ENCODE peak calls at places on chromosomes 12 and 14, in four cellular contexts. One of them, this sample, is unnamed.

GRCh38 chr14:98935921-98936320 is 336.1 kb downstream of the BCL11B start:
- DNase-seq in psoas muscle: no peak
- DNase-seq in hepatocyte: no peak
- DNase-seq in lower leg skin: peak; percentile 58
- DNase-seq in this sample: no peak

GRCh38 chr12:75086086-75087038 is 123.3 kb downstream of the KCNC2 start:
- DNase-seq in psoas muscle: no peak
- DNase-seq in hepatocyte: peak; percentile 8
- DNase-seq in lower leg skin: no peak
- DNase-seq in this sample: no peak

GRCh38 chr12:40197590-40197989 is 27.2 kb upstream of the LRRK2 start:
- DNase-seq in psoas muscle: no peak
- DNase-seq in hepatocyte: no peak
- DNase-seq in lower leg skin: no peak
- DNase-seq in this sample: no peak

GRCh38 chr12:67982165-67982563 is 7.1 kb upstream of the IFNG-AS1 start:
- DNase-seq in lower leg skin: no peak
- DNase-seq in psoas muscle: no peak
- DNase-seq in hepatocyte: no peak
- DNase-seq in this sample: no peak

GRCh38 chr12:98725481-98726247 is 80.6 kb downstream of the APAF1 start:
- DNase-seq in hepatocyte: peak; percentile 73
- DNase-seq in lower leg skin: no peak
- DNase-seq in psoas muscle: peak; percentile 57
- DNase-seq in this sample: peak; percentile 71

GRCh38 chr14:91252901-91253794 is 8.6 kb upstream of the GPR68 start:
- DNase-seq in lower leg skin: no peak
- DNase-seq in psoas muscle: no peak
- DNase-seq in hepatocyte: peak; percentile 61
- DNase-seq in this sample: peak; percentile 68

GRCh38 chr14:101137234-101137633 is 233.7 kb upstream of the RTL1 start:
- DNase-seq in lower leg skin: no peak
- DNase-seq in hepatocyte: no peak
- DNase-seq in psoas muscle: no peak
- DNase-seq in this sample: no peak

GRCh38 chr14:56118611-56119181 is 485 bp downstream of the PELI2 start:
- DNase-seq in lower leg skin: no peak
- DNase-seq in psoas muscle: peak; percentile 67
- DNase-seq in hepatocyte: peak; percentile 44
- DNase-seq in this sample: no peak

GRCh38 chr14:77955816-77956796 is 156.2 kb downstream of the ADCK1 start:
- DNase-seq in psoas muscle: no peak
- DNase-seq in hepatocyte: no peak
- DNase-seq in lower leg skin: no peak
- DNase-seq in this sample: peak; percentile 63

GRCh38 chr14:100237735-100238418 is 1.1 kb upstream of the YY1 start:
- DNase-seq in lower leg skin: peak; percentile 88
- DNase-seq in psoas muscle: peak; percentile 74
- DNase-seq in hepatocyte: peak; percentile 73
- DNase-seq in this sample: peak; percentile 68

GRCh38 chr12:27462851-27463250 is 16.3 kb downstream of the SMCO2 start:
- DNase-seq in hepatocyte: no peak
- DNase-seq in lower leg skin: no peak
- DNase-seq in psoas muscle: no peak
- DNase-seq in this sample: no peak

GRCh38 chr14:78593949-78594348 is 423.8 kb downstream of the NRXN3 start:
- DNase-seq in lower leg skin: no peak
- DNase-seq in psoas muscle: no peak
- DNase-seq in hepatocyte: no peak
- DNase-seq in this sample: no peak

GRCh38 chr14:31898835-31899528 is 178.1 kb upstream of the ARHGAP5 start:
- DNase-seq in lower leg skin: no peak
- DNase-seq in hepatocyte: no peak
- DNase-seq in psoas muscle: no peak
- DNase-seq in this sample: no peak

GRCh38 chr12:14629832-14630688 is 62.4 kb upstream of the PLBD1 start:
- DNase-seq in lower leg skin: peak; percentile 92
- DNase-seq in hepatocyte: peak; percentile 86
- DNase-seq in psoas muscle: peak; percentile 63
- DNase-seq in this sample: peak; percentile 88

GRCh38 chr12:84272324-84272723 is 640.3 kb downstream of the SLC6A15 start:
- DNase-seq in psoas muscle: no peak
- DNase-seq in hepatocyte: no peak
- DNase-seq in lower leg skin: no peak
- DNase-seq in this sample: no peak

GRCh38 chr14:67975429-67975828 is 155.8 kb downstream of the RAD51B start:
- DNase-seq in lower leg skin: no peak
- DNase-seq in psoas muscle: no peak
- DNase-seq in hepatocyte: no peak
- DNase-seq in this sample: no peak

GRCh38 chr12:111705672-111706071 is 19.8 kb downstream of the ACAD10 start:
- DNase-seq in hepatocyte: no peak
- DNase-seq in lower leg skin: no peak
- DNase-seq in psoas muscle: no peak
- DNase-seq in this sample: no peak

GRCh38 chr12:105729931-105730330 is 399.4 kb downstream of the C12orf75 start:
- DNase-seq in lower leg skin: no peak
- DNase-seq in hepatocyte: no peak
- DNase-seq in psoas muscle: no peak
- DNase-seq in this sample: no peak

GRCh38 chr12:27303139-27304111 is 29.2 kb upstream of the BMAL2 start:
- DNase-seq in psoas muscle: no peak
- DNase-seq in hepatocyte: no peak
- DNase-seq in lower leg skin: no peak
- DNase-seq in this sample: no peak

GRCh38 chr12:203462-204260 is 10.3 kb downstream of the SLC6A12 start:
- DNase-seq in lower leg skin: no peak
- DNase-seq in hepatocyte: peak; percentile 71
- DNase-seq in psoas muscle: peak; percentile 73
- DNase-seq in this sample: no peak

GRCh38 chr12:119326341-119326740 is 8.2 kb upstream of the CCDC60 start:
- DNase-seq in psoas muscle: no peak
- DNase-seq in hepatocyte: no peak
- DNase-seq in lower leg skin: no peak
- DNase-seq in this sample: no peak

GRCh38 chr12:107152331-107152730 is 59.0 kb upstream of the CRY1 start:
- DNase-seq in lower leg skin: no peak
- DNase-seq in hepatocyte: no peak
- DNase-seq in psoas muscle: no peak
- DNase-seq in this sample: no peak

GRCh38 chr14:22824711-22825359 is 4.9 kb upstream of the MRPL52 start:
- DNase-seq in lower leg skin: peak; percentile 82
- DNase-seq in hepatocyte: peak; percentile 75
- DNase-seq in psoas muscle: no peak
- DNase-seq in this sample: peak; percentile 85

GRCh38 chr14:28057286-28058011 is 709.1 kb upstream of the FOXG1 start:
- DNase-seq in psoas muscle: no peak
- DNase-seq in hepatocyte: peak; percentile 37
- DNase-seq in lower leg skin: no peak
- DNase-seq in this sample: peak; percentile 18

GRCh38 chr14:104307246-104307626 is 168.8 kb downstream of the KIF26A start:
- DNase-seq in psoas muscle: no peak
- DNase-seq in hepatocyte: no peak
- DNase-seq in lower leg skin: no peak
- DNase-seq in this sample: no peak

GRCh38 chr14:77151918-77152588 is 10.5 kb upstream of the ZDHHC22 start:
- DNase-seq in lower leg skin: no peak
- DNase-seq in psoas muscle: no peak
- DNase-seq in hepatocyte: no peak
- DNase-seq in this sample: no peak

GRCh38 chr12:26692417-26692816 is 140.6 kb downstream of the ITPR2 start:
- DNase-seq in hepatocyte: no peak
- DNase-seq in lower leg skin: no peak
- DNase-seq in psoas muscle: no peak
- DNase-seq in this sample: no peak

GRCh38 chr14:75259510-75259855 is 19.1 kb upstream of the FOS start:
- DNase-seq in lower leg skin: no peak
- DNase-seq in psoas muscle: no peak
- DNase-seq in hepatocyte: peak; percentile 62
- DNase-seq in this sample: peak; percentile 90

GRCh38 chr12:56529656-56530055 is 8.0 kb downstream of the RBMS2 start:
- DNase-seq in psoas muscle: no peak
- DNase-seq in lower leg skin: no peak
- DNase-seq in hepatocyte: no peak
- DNase-seq in this sample: no peak

DNA sequence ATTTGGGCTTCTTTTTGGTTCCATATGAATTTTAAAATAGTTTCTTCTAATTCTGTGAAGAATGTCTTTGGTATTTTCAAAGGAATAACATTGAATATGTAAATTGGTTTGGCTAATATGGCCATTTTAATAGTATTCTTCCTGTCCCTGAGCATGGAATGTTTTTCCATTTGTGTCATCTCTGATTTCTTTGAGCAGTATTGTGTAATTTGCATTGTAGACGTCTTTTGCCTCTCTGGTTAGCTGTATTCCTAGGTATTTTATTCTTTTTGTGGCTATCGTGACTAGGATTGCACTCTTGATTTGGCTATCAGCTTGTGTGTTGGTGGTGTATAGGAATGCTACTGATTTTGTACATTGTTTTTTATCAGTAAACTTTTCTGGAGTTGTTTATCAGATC is 601.9 kb downstream of the SNAPC1 start:
- DNase-seq in hepatocyte: no peak
- DNase-seq in lower leg skin: no peak
- DNase-seq in psoas muscle: no peak
- DNase-seq in this sample: no peak
- H3K4me3 ChIP-seq in hepatocyte: no peak overlapping the region
- H3K4me3 ChIP-seq in lower leg skin: no peak overlapping the region
- H3K4me3 ChIP-seq in psoas muscle: no peak overlapping the region
- H3K4me3 ChIP-seq in this sample: no peak overlapping the region

GRCh38 chr14:33809456-33809855 is 141.4 kb downstream of the EGLN3 start:
- DNase-seq in lower leg skin: no peak
- DNase-seq in psoas muscle: no peak
- DNase-seq in hepatocyte: no peak
- DNase-seq in this sample: no peak
- H3K4me3 ChIP-seq in lower leg skin: no peak overlapping the region
- H3K4me3 ChIP-seq in psoas muscle: no peak overlapping the region
- H3K4me3 ChIP-seq in hepatocyte: no peak overlapping the region
- H3K4me3 ChIP-seq in this sample: no peak overlapping the region

GRCh38 chr14:86885280-86885679 is 1107.7 kb downstream of the GALC start:
- DNase-seq in hepatocyte: no peak
- DNase-seq in lower leg skin: no peak
- DNase-seq in psoas muscle: no peak
- DNase-seq in this sample: no peak

GRCh38 chr14:86882818-86883217 is 1110.2 kb downstream of the GALC start:
- DNase-seq in hepatocyte: no peak
- DNase-seq in lower leg skin: no peak
- DNase-seq in psoas muscle: no peak
- DNase-seq in this sample: peak; percentile 72

DNA sequence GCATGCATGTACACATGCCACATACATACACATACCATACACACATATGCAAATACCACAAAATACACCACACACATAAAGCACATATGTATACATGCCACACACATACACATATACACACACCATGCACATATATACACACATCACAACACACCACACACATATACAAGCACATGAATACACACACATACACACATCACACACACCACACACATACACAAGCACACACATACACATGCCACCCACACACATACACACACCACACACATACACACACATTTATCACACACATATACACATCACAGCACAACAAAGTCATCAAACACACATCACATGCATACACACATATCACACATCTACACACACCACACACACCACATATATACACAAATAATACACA is 1108.5 kb downstream of the GALC start:
- DNase-seq in lower leg skin: no peak
- DNase-seq in hepatocyte: no peak
- DNase-seq in psoas muscle: no peak
- DNase-seq in this sample: no peak
- H3K4me3 ChIP-seq in lower leg skin: no peak overlapping the region
- H3K4me3 ChIP-seq in hepatocyte: no peak overlapping the region
- H3K4me3 ChIP-seq in psoas muscle: no peak overlapping the region
- H3K4me3 ChIP-seq in this sample: no peak overlapping the region

GRCh38 chr12:58541300-58541690 is 379.0 kb downstream of the LRIG3 start:
- DNase-seq in psoas muscle: no peak
- DNase-seq in hepatocyte: no peak
- DNase-seq in lower leg skin: no peak
- DNase-seq in this sample: peak; percentile 61
- H3K4me3 ChIP-seq in psoas muscle: no peak overlapping the region
- H3K4me3 ChIP-seq in hepatocyte: no peak overlapping the region
- H3K4me3 ChIP-seq in lower leg skin: no peak overlapping the region
- H3K4me3 ChIP-seq in this sample: no peak overlapping the region